ENCODE peak calls at places on chromosomes 16 and 17, in six cellular contexts. One of them, this sample, is unnamed.

GRCh38 chr17:36972186-36972686 is 23.5 kb downstream of the AATF start:
- DNase-seq in IMR-90: no peak
- DNase-seq in A549: no peak
- DNase-seq in K562: no peak
- DNase-seq in GM12878: no peak
- DNase-seq in HEK293T: no peak
- DNase-seq in this sample: no peak

GRCh38 chr16:27316038-27316680 is 2.4 kb downstream of the IL4R start:
- DNase-seq in IMR-90: no peak
- DNase-seq in A549: no peak
- DNase-seq in K562: no peak
- DNase-seq in GM12878: no peak
- DNase-seq in HEK293T: no peak
- DNase-seq in this sample: no peak

GRCh38 chr16:70706948-70707465 is 21.2 kb upstream of the MTSS2 start:
- DNase-seq in IMR-90: peak; percentile 91
- DNase-seq in A549: peak; percentile 81
- DNase-seq in K562: no peak
- DNase-seq in GM12878: no peak
- DNase-seq in HEK293T: no peak
- DNase-seq in this sample: no peak

GRCh38 chr17:58329035-58329807 is 626 bp upstream of the TSPOAP1 start:
- DNase-seq in IMR-90: no peak
- DNase-seq in A549: no peak
- DNase-seq in K562: peak; percentile 59
- DNase-seq in GM12878: peak; percentile 97
- DNase-seq in HEK293T: no peak
- DNase-seq in this sample: peak; percentile 38

GRCh38 chr17:78434455-78435329 is 56.2 kb downstream of the PGS1 start:
- DNase-seq in IMR-90: no peak
- DNase-seq in A549: no peak
- DNase-seq in K562: no peak
- DNase-seq in GM12878: no peak
- DNase-seq in HEK293T: no peak
- DNase-seq in this sample: no peak

GRCh38 chr16:28189237-28189636 is 22.5 kb downstream of the XPO6 start:
- DNase-seq in IMR-90: peak; percentile 54
- DNase-seq in A549: peak; percentile 27
- DNase-seq in K562: no peak
- DNase-seq in GM12878: no peak
- DNase-seq in HEK293T: no peak
- DNase-seq in this sample: no peak

GRCh38 chr17:35432176-35433074 is at the start of gene SLFN12:
- DNase-seq in IMR-90: peak; percentile 98
- DNase-seq in A549: no peak
- DNase-seq in K562: no peak
- DNase-seq in GM12878: peak; percentile 67
- DNase-seq in HEK293T: no peak
- DNase-seq in this sample: no peak

GRCh38 chr16:10941127-10941933 is 938 bp downstream of the DEXI start:
- DNase-seq in IMR-90: no peak
- DNase-seq in A549: no peak
- DNase-seq in K562: no peak
- DNase-seq in GM12878: no peak
- DNase-seq in HEK293T: no peak
- DNase-seq in this sample: no peak

GRCh38 chr17:13702266-13702665 is 100.5 kb upstream of the HS3ST3A1 start:
- DNase-seq in IMR-90: peak; percentile 52
- DNase-seq in A549: no peak
- DNase-seq in K562: no peak
- DNase-seq in GM12878: no peak
- DNase-seq in HEK293T: no peak
- DNase-seq in this sample: no peak

GRCh38 chr17:2580641-2581040 is 12.8 kb upstream of the PAFAH1B1 start:
- DNase-seq in IMR-90: no peak
- DNase-seq in A549: no peak
- DNase-seq in K562: no peak
- DNase-seq in GM12878: no peak
- DNase-seq in HEK293T: no peak
- DNase-seq in this sample: no peak

GRCh38 chr16:11090947-11091785 is 146.8 kb downstream of the CLEC16A start:
- DNase-seq in IMR-90: no peak
- DNase-seq in A549: no peak
- DNase-seq in K562: no peak
- DNase-seq in GM12878: no peak
- DNase-seq in HEK293T: no peak
- DNase-seq in this sample: no peak

GRCh38 chr17:58284613-58285421 is 4.1 kb upstream of the MPO start:
- DNase-seq in IMR-90: no peak
- DNase-seq in A549: no peak
- DNase-seq in K562: no peak
- DNase-seq in GM12878: no peak
- DNase-seq in HEK293T: no peak
- DNase-seq in this sample: no peak

GRCh38 chr17:7883781-7884386 is 4.7 kb upstream of the CHD3 start:
- DNase-seq in IMR-90: peak; percentile 45
- DNase-seq in A549: peak; percentile 66
- DNase-seq in K562: peak; percentile 37
- DNase-seq in GM12878: no peak
- DNase-seq in HEK293T: no peak
- DNase-seq in this sample: no peak

GRCh38 chr16:67396159-67396774 is 3.0 kb upstream of the TPPP3 start:
- DNase-seq in IMR-90: peak; percentile 78
- DNase-seq in A549: peak; percentile 84
- DNase-seq in K562: peak; percentile 93
- DNase-seq in GM12878: no peak
- DNase-seq in HEK293T: peak; percentile 43
- DNase-seq in this sample: peak; percentile 96

GRCh38 chr17:82872591-82873520 is 33.0 kb upstream of the ZNF750 start:
- DNase-seq in IMR-90: no peak
- DNase-seq in A549: no peak
- DNase-seq in K562: no peak
- DNase-seq in GM12878: no peak
- DNase-seq in HEK293T: no peak
- DNase-seq in this sample: no peak

GRCh38 chr17:71726320-71726719 is 394.5 kb upstream of the SOX9 start:
- DNase-seq in IMR-90: no peak
- DNase-seq in A549: no peak
- DNase-seq in K562: no peak
- DNase-seq in GM12878: no peak
- DNase-seq in HEK293T: no peak
- DNase-seq in this sample: no peak

GRCh38 chr17:17139972-17140589 is 66.1 kb downstream of the PLD6 start:
- DNase-seq in IMR-90: no peak
- DNase-seq in A549: no peak
- DNase-seq in K562: no peak
- DNase-seq in GM12878: no peak
- DNase-seq in HEK293T: no peak
- DNase-seq in this sample: no peak

GRCh38 chr16:11470676-11471415 is 115.9 kb downstream of the LITAF start:
- DNase-seq in IMR-90: peak; percentile 49
- DNase-seq in A549: no peak
- DNase-seq in K562: no peak
- DNase-seq in GM12878: no peak
- DNase-seq in HEK293T: no peak
- DNase-seq in this sample: no peak

GRCh38 chr17:45144199-45145034 is 3.9 kb upstream of the HEXIM1 start:
- DNase-seq in IMR-90: no peak
- DNase-seq in A549: no peak
- DNase-seq in K562: peak; percentile 83
- DNase-seq in GM12878: no peak
- DNase-seq in HEK293T: no peak
- DNase-seq in this sample: no peak

GRCh38 chr17:50864747-50865059 is 1.5 kb downstream of the TOB1 start:
- DNase-seq in IMR-90: no peak
- DNase-seq in A549: no peak
- DNase-seq in K562: no peak
- DNase-seq in GM12878: no peak
- DNase-seq in HEK293T: no peak
- DNase-seq in this sample: no peak

GRCh38 chr16:72961863-72962262 is 86.1 kb downstream of the ZFHX3 start:
- DNase-seq in IMR-90: no peak
- DNase-seq in A549: no peak
- DNase-seq in K562: no peak
- DNase-seq in GM12878: no peak
- DNase-seq in HEK293T: no peak
- DNase-seq in this sample: no peak

GRCh38 chr17:81210868-81211267 is 11.9 kb downstream of the CEP131 start:
- DNase-seq in IMR-90: no peak
- DNase-seq in A549: no peak
- DNase-seq in K562: no peak
- DNase-seq in GM12878: no peak
- DNase-seq in HEK293T: no peak
- DNase-seq in this sample: no peak

GRCh38 chr16:70805787-70806186 is 4.8 kb upstream of the VAC14 start:
- DNase-seq in IMR-90: peak; percentile 91
- DNase-seq in A549: no peak
- DNase-seq in K562: no peak
- DNase-seq in GM12878: no peak
- DNase-seq in HEK293T: no peak
- DNase-seq in this sample: no peak

GRCh38 chr17:21001813-21002221 is 41.0 kb downstream of the USP22 start:
- DNase-seq in IMR-90: no peak
- DNase-seq in A549: no peak
- DNase-seq in K562: no peak
- DNase-seq in GM12878: no peak
- DNase-seq in HEK293T: no peak
- DNase-seq in this sample: no peak

GRCh38 chr16:1781758-1782407 is 488 bp downstream of the SPSB3 start:
- DNase-seq in IMR-90: peak; percentile 6
- DNase-seq in A549: no peak
- DNase-seq in K562: peak; percentile 54
- DNase-seq in GM12878: no peak
- DNase-seq in HEK293T: no peak
- DNase-seq in this sample: no peak

GRCh38 chr16:15592324-15592723 is 50.6 kb downstream of the MARF1 start:
- DNase-seq in IMR-90: no peak
- DNase-seq in A549: no peak
- DNase-seq in K562: no peak
- DNase-seq in GM12878: no peak
- DNase-seq in HEK293T: no peak
- DNase-seq in this sample: no peak

GRCh38 chr17:40646791-40647548 is 648 bp downstream of the SMARCE1 start:
- DNase-seq in IMR-90: peak; percentile 43
- DNase-seq in A549: no peak
- DNase-seq in K562: peak; percentile 59
- DNase-seq in GM12878: no peak
- DNase-seq in HEK293T: peak; percentile 20
- DNase-seq in this sample: peak; percentile 50

GRCh38 chr16:4679854-4680636 is 13.3 kb upstream of the NUDT16L1 start:
- DNase-seq in IMR-90: peak; percentile 67
- DNase-seq in A549: no peak
- DNase-seq in K562: no peak
- DNase-seq in GM12878: no peak
- DNase-seq in HEK293T: no peak
- DNase-seq in this sample: no peak

GRCh38 chr16:49340466-49340865 is 33.1 kb upstream of the C16orf78 start:
- DNase-seq in IMR-90: no peak
- DNase-seq in A549: no peak
- DNase-seq in K562: no peak
- DNase-seq in GM12878: no peak
- DNase-seq in HEK293T: no peak
- DNase-seq in this sample: no peak
- TF ChIP-seq BHLHE40 in IMR-90: no peak
- TF ChIP-seq BHLHE40 in A549: no peak
- TF ChIP-seq BHLHE40 in K562: no peak
- TF ChIP-seq BHLHE40 in GM12878: no peak
- TF ChIP-seq BHLHE40 in HEK293T: no peak
- TF ChIP-seq BHLHE40 in this sample: no peak

DNA sequence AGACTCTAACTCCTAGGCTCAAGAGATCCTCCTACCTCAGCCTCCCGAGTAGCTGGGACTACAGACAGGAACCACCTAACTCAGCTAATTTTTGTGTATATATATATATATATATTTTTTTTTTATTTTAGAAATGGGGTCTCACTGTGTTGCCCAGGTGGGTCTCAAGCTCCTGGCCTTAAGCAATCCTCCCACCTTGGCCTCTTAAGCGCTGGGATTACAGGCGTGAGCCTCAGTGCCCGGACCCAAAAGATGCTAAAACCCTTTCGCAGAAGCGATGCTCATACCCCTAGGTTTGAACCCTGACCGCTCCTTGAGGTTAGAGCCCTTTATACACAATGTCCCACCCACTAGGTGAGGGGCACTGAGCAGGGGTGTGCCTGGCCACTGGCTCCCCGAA is 2.2 kb upstream of the CLDN9 start:
- DNase-seq in IMR-90: no peak
- DNase-seq in A549: no peak
- DNase-seq in K562: no peak
- DNase-seq in GM12878: no peak
- DNase-seq in HEK293T: no peak
- DNase-seq in this sample: no peak
- TF ChIP-seq BHLHE40 in IMR-90: no peak
- TF ChIP-seq BHLHE40 in A549: no peak
- TF ChIP-seq BHLHE40 in K562: no peak
- TF ChIP-seq BHLHE40 in GM12878: no peak
- TF ChIP-seq BHLHE40 in HEK293T: no peak
- TF ChIP-seq BHLHE40 in this sample: no peak

DNA sequence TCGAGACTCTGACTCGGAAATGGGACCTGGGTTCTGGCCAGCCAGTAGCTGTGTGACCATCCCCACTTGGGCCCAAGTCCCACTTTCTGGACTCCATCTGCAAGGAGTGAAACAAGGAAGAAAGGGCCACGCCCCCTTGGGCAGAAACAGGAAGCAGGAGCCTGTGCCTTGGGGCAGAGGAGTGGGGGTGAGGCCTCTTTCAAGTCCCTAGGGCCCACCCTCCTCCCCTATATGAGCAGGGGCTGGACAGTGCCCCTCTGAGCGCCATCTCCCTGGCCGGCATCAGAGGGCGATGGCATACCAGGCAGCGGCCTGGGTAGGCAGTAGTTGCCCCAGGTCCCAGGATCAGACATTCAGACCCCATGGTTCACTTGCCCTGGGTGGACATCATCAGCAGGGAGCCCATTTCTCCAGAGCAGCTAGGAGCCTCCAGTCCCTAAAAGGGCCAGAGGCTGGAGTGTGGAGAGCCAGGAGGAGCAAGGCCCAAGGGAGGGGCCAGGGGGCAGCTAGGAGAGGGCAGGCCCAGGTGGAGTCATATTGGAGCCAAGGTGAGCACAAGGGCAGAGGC is 7.1 kb downstream of the BCAR1 start:
- DNase-seq in IMR-90: peak; percentile 72
- DNase-seq in A549: no peak
- DNase-seq in K562: no peak
- DNase-seq in GM12878: no peak
- DNase-seq in HEK293T: no peak
- DNase-seq in this sample: no peak
- TF ChIP-seq BHLHE40 in IMR-90: no peak
- TF ChIP-seq BHLHE40 in A549: no peak
- TF ChIP-seq BHLHE40 in K562: no peak
- TF ChIP-seq BHLHE40 in GM12878: no peak
- TF ChIP-seq BHLHE40 in HEK293T: no peak
- TF ChIP-seq BHLHE40 in this sample: no peak

DNA sequence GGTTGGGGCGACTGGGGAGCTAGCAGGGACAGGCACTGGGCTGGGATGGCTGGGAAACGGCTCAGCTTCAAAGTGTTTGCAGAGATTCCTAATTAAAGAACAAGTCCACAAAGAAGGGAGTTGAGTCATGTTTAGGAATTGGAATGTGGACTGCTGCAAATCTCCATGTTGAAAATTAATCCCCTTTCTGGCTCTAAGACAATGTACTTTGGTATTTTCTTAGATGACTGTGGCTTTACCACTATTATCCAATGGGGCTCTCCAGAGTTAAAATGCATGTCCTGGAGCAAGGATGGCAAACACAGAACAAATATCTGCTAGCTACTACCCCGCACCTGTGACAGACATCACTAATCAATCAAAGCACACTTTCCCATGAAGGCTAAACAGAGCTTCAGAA is 22.2 kb upstream of the WSCD1 start:
- DNase-seq in IMR-90: no peak
- DNase-seq in A549: no peak
- DNase-seq in K562: no peak
- DNase-seq in GM12878: no peak
- DNase-seq in HEK293T: no peak
- DNase-seq in this sample: no peak
- TF ChIP-seq BHLHE40 in IMR-90: no peak
- TF ChIP-seq BHLHE40 in A549: no peak
- TF ChIP-seq BHLHE40 in K562: no peak
- TF ChIP-seq BHLHE40 in GM12878: no peak
- TF ChIP-seq BHLHE40 in HEK293T: no peak
- TF ChIP-seq BHLHE40 in this sample: no peak

This sample was measured in HepG2.